ENCODE peak calls at places on chromosomes 11 and 22, in ten cellular contexts. E is mucosa of descending colon; X is colonic mucosa; B is activated CD8-positive, alpha-beta T cell treated with anti-CD3 and anti-CD28 coated beads for 36 hours; M is WTC11; P is upper lobe of right lung; G is astrocyte of the spinal cord; T is brain microvascular endothelial cell; V is cardiac muscle cell; F is GM13976. S is an unnamed sample.

GRCh38 chr11:33413296-33413695 is 156.1 kb downstream of the HIPK3 start:
- DNase-seq in B (no peak), P (no peak), V (no peak), M (no peak), G (no peak), F (no peak), E (no peak), X (no peak), T (no peak), S (no peak)

GRCh38 chr22:17726561-17727243 is 47.6 kb downstream of the BID start:
- DNase-seq in M (no peak), F (no peak), P (no peak), T (peak), X (no peak), V (no peak), B (peak), G (peak), E (no peak), S (no peak)

GRCh38 chr11:84686726-84687125 is 940.4 kb downstream of the DLG2 start:
- DNase-seq in F (no peak), X (no peak), V (no peak), B (no peak), T (no peak), G (peak), M (no peak), E (no peak), P (no peak), S (no peak)

GRCh38 chr22:33126881-33127280 is 68.7 kb upstream of the SYN3 start:
- DNase-seq in M (no peak), T (no peak), G (no peak), P (no peak), B (no peak), F (no peak), X (no peak), V (peak), E (no peak), S (no peak)

GRCh38 chr22:38982008-38982927 is at the start of gene APOBEC3B:
- DNase-seq in G (peak), X (peak), B (peak), P (peak), V (peak), F (peak), T (peak), M (no peak), E (peak), S (no peak)

GRCh38 chr11:9681583-9682372 is 17.9 kb downstream of the SWAP70 start:
- DNase-seq in F (no peak), P (no peak), T (no peak), G (no peak), V (no peak), M (no peak), E (no peak), B (no peak), X (no peak), S (no peak)

GRCh38 chr11:130815074-130815802 is 101.0 kb downstream of the SNX19 start:
- DNase-seq in V (no peak), X (no peak), M (no peak), E (no peak), T (no peak), P (no peak), B (no peak), F (no peak), G (no peak), S (no peak)

GRCh38 chr11:66429983-66430602 is 8.6 kb downstream of the MRPL11 start:
- DNase-seq in T (peak), P (peak), E (no peak), M (peak), B (peak), V (peak), F (peak), X (peak), G (peak), S (peak)

GRCh38 chr11:64305691-64306562 is 603 bp downstream of the ESRRA start:
- DNase-seq in F (no peak), T (no peak), V (peak), G (peak), X (peak), E (peak), B (peak), M (peak), P (peak), S (peak)

GRCh38 chr11:35539781-35540281 is 14.4 kb upstream of the PAMR1 start:
- DNase-seq in X (peak), V (no peak), T (peak), P (no peak), G (peak), E (no peak), F (no peak), M (no peak), B (no peak), S (no peak)

GRCh38 chr11:115521874-115522273 is 17.7 kb upstream of the CADM1 start:
- DNase-seq in P (no peak), V (no peak), X (no peak), B (no peak), G (no peak), E (no peak), F (no peak), M (no peak), T (no peak), S (no peak)

GRCh38 chr22:36419177-36419911 is 31.6 kb upstream of the MYH9 start:
- DNase-seq in B (peak), E (no peak), F (no peak), G (peak), T (no peak), P (no peak), V (peak), X (peak), M (no peak), S (no peak)

GRCh38 chr22:29738118-29738815 is 18.5 kb downstream of the CABP7 start:
- DNase-seq in B (no peak), T (no peak), G (no peak), M (no peak), F (no peak), E (no peak), X (no peak), P (no peak), V (no peak), S (no peak)

GRCh38 chr22:50162391-50162956 is 8.1 kb upstream of the PANX2 start:
- DNase-seq in G (no peak), F (no peak), X (no peak), T (no peak), M (no peak), B (no peak), P (no peak), E (no peak), V (no peak), S (no peak)

GRCh38 chr11:43467958-43468357 is 109.2 kb downstream of the TTC17 start:
- DNase-seq in G (no peak), X (no peak), T (no peak), F (no peak), V (no peak), P (no peak), M (no peak), B (no peak), E (no peak), S (no peak)

GRCh38 chr11:2217211-2218081 is 45.8 kb upstream of the TH start:
- DNase-seq in G (no peak), E (peak), V (no peak), F (peak), B (no peak), X (no peak), M (no peak), P (peak), T (no peak), S (no peak)

GRCh38 chr11:64713781-64714363 is 9.1 kb downstream of the NRXN2 start:
- DNase-seq in T (no peak), M (peak), F (no peak), X (no peak), P (peak), V (peak), B (no peak), E (no peak), G (no peak), S (peak)

GRCh38 chr22:40703174-40703573 is 23.9 kb downstream of the MCHR1 start:
- DNase-seq in V (no peak), F (peak), P (no peak), X (no peak), E (no peak), G (no peak), T (no peak), M (no peak), B (no peak), S (no peak)

GRCh38 chr22:28585324-28585723 is 94.3 kb downstream of the TTC28 start:
- DNase-seq in G (no peak), E (no peak), V (no peak), X (no peak), T (no peak), M (peak), F (no peak), B (no peak), P (no peak), S (no peak)

GRCh38 chr11:128890543-128891409 is at the start of gene KCNJ5:
- DNase-seq in P (peak), V (peak), T (no peak), X (peak), F (no peak), M (peak), E (no peak), G (no peak), B (no peak), S (peak)

GRCh38 chr22:48954781-48955311 is 872.8 kb downstream of the BRD1 start:
- DNase-seq in G (no peak), P (peak), V (no peak), B (no peak), T (no peak), E (peak), X (no peak), F (peak), M (no peak), S (no peak)

GRCh38 chr11:62030071-62030684 is 62.7 kb upstream of the FTH1 start:
- DNase-seq in V (no peak), F (no peak), P (no peak), T (no peak), X (no peak), B (no peak), G (no peak), M (peak), E (no peak), S (no peak)

DNA sequence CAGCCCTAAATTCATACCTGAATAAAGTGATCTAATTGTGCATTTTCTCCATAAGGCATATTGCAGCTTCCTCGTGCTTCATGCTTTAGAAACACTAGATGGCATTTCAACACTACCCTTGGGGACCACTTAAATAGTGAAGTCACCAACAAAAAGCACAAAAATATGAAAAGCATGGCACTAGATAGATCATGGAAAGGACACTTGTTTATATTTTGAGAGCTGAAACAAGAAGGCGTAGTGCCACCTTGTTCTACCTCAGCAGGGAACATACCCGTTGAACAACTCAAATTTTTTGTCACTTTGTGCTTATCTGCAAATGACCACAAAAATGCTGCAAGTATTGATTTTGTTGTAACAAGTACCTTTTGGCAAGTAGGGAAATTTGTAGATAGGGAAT is 8.6 kb downstream of the TBCEL start:
- DNase-seq in E (no peak), T (no peak), F (no peak), V (no peak), B (no peak), P (no peak), X (no peak), G (no peak), M (no peak), S (no peak)
- TF ChIP-seq CTCF in E (no peak), T (no peak), F (no peak), V (no peak), B (no peak), P (peak), X (no peak), G (no peak), M (no peak), S (no peak)

GRCh38 chr22:30782613-30783012 is 87.9 kb downstream of the OSBP2 start:
- DNase-seq in G (no peak), E (no peak), M (no peak), V (no peak), T (no peak), X (no peak), P (no peak), F (no peak), B (no peak), S (no peak)

GRCh38 chr22:30781271-30781875 is 86.7 kb downstream of the OSBP2 start:
- DNase-seq in P (no peak), B (no peak), T (no peak), F (no peak), M (no peak), E (no peak), V (no peak), G (peak), X (no peak), S (no peak)

GRCh38 chr22:30785527-30785926 is 90.9 kb downstream of the OSBP2 start:
- DNase-seq in P (no peak), E (no peak), X (no peak), T (no peak), M (no peak), V (no peak), F (no peak), G (no peak), B (no peak), S (no peak)

GRCh38 chr22:30778261-30778660 is 83.6 kb downstream of the OSBP2 start:
- DNase-seq in G (no peak), E (no peak), P (no peak), T (no peak), F (no peak), V (no peak), B (no peak), X (no peak), M (no peak), S (no peak)

DNA sequence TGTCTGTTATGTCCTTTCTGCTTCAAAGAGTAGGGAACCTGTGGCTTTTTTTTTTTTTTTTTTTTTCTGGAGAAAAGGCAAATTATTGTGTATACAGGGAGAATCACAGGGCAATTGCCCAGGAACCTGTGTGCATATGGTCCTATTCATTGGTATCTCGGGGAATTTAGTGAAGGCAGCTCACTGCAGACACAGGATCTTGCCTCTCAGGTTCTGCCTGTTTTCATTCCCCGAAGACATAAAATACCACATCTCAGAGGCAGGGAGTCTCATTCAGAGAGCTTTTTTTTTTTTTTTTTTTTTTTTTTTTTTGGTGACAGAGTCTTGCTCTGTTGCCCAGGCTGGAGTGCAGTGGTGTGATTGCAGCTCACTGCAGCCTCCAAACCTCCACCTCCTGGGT is 88.3 kb downstream of the OSBP2 start:
- DNase-seq in X (no peak), F (no peak), V (no peak), T (no peak), G (no peak), M (no peak), P (no peak), B (no peak), E (no peak), S (no peak)
- TF ChIP-seq CTCF in X (no peak), F (no peak), V (no peak), T (no peak), G (no peak), M (no peak), P (no peak), B (no peak), E (no peak), S (no peak)

GRCh38 chr22:42720263-42721044 is at the start of gene A4GALT:
- DNase-seq in B (peak), F (peak), T (no peak), G (no peak), E (no peak), X (no peak), P (no peak), V (peak), M (peak), S (peak)

GRCh38 chr22:42721045-42721434 is 370 bp upstream of the A4GALT start:
- DNase-seq in B (no peak), E (no peak), V (no peak), M (no peak), T (no peak), F (no peak), G (no peak), X (no peak), P (no peak), S (no peak)

GRCh38 chr22:42717197-42717967 is 3.3 kb downstream of the A4GALT start:
- DNase-seq in G (no peak), X (no peak), M (peak), T (no peak), E (no peak), B (no peak), V (peak), F (peak), P (no peak), S (peak)

GRCh38 chr22:42719656-42720262 is 911 bp downstream of the A4GALT start:
- DNase-seq in T (no peak), V (no peak), B (no peak), X (no peak), E (no peak), P (no peak), F (peak), G (no peak), M (peak), S (no peak)

GRCh38 chr22:42719133-42719532 is 1.5 kb downstream of the A4GALT start:
- DNase-seq in V (no peak), X (no peak), E (no peak), F (no peak), M (no peak), G (no peak), B (no peak), T (no peak), P (no peak), S (no peak)
- TF ChIP-seq CTCF in V (no peak), X (no peak), E (no peak), F (no peak), M (no peak), G (no peak), B (no peak), T (peak), P (peak), S (no peak)

GRCh38 chr11:7353100-7353499 is 101.4 kb downstream of the SYT9 start:
- DNase-seq in G (no peak), M (peak), P (no peak), E (no peak), T (peak), F (peak), X (peak), V (peak), B (peak), S (peak)
- TF ChIP-seq CTCF in G (no peak), M (peak), P (peak), E (no peak), T (peak), F (peak), X (peak), V (peak), B (peak), S (peak)

S was measured in glutamatergic neuron.